ENCODE peak calls at places on chromosomes 1 and 21, in five cellular contexts. One of them, this sample, is unnamed.

GRCh38 chr1:79790950-79791349 is 784.4 kb upstream of the ADGRL4 start:
- DNase-seq in AG10803: peak
- DNase-seq in Peyer's patch: no peak
- DNase-seq in fibroblast of villous mesenchyme: no peak
- DNase-seq in Calu3: no peak
- DNase-seq in this sample: no peak

GRCh38 chr1:34800214-34800613 is 7.4 kb downstream of the GJA4 start:
- DNase-seq in AG10803: no peak
- DNase-seq in Peyer's patch: no peak
- DNase-seq in fibroblast of villous mesenchyme: no peak
- DNase-seq in Calu3: no peak
- DNase-seq in this sample: no peak

GRCh38 chr1:200468264-200469001 is 58.6 kb upstream of the ZNF281 start:
- DNase-seq in AG10803: no peak
- DNase-seq in Peyer's patch: no peak
- DNase-seq in fibroblast of villous mesenchyme: no peak
- DNase-seq in Calu3: no peak
- DNase-seq in this sample: no peak

GRCh38 chr1:59020151-59020997 is 236.5 kb upstream of the JUN start:
- DNase-seq in AG10803: peak
- DNase-seq in Peyer's patch: no peak
- DNase-seq in fibroblast of villous mesenchyme: peak
- DNase-seq in Calu3: peak
- DNase-seq in this sample: no peak

GRCh38 chr1:119702384-119702783 is 9.3 kb upstream of the PHGDH start:
- DNase-seq in AG10803: peak
- DNase-seq in Peyer's patch: no peak
- DNase-seq in fibroblast of villous mesenchyme: peak
- DNase-seq in Calu3: no peak
- DNase-seq in this sample: no peak

GRCh38 chr1:29332204-29332603 is 95.9 kb downstream of the PTPRU start:
- DNase-seq in AG10803: no peak
- DNase-seq in Peyer's patch: no peak
- DNase-seq in fibroblast of villous mesenchyme: peak
- DNase-seq in Calu3: peak
- DNase-seq in this sample: no peak

GRCh38 chr1:226656601-226657277 is 82.3 kb downstream of the ITPKB start:
- DNase-seq in AG10803: peak
- DNase-seq in Peyer's patch: peak
- DNase-seq in fibroblast of villous mesenchyme: peak
- DNase-seq in Calu3: no peak
- DNase-seq in this sample: no peak

GRCh38 chr1:151976868-151977267 is 16.8 kb downstream of the S100A10 start:
- DNase-seq in AG10803: no peak
- DNase-seq in Peyer's patch: peak
- DNase-seq in fibroblast of villous mesenchyme: no peak
- DNase-seq in Calu3: peak
- DNase-seq in this sample: no peak

GRCh38 chr1:186985889-186986491 is 157.2 kb downstream of the PLA2G4A start:
- DNase-seq in AG10803: peak
- DNase-seq in Peyer's patch: no peak
- DNase-seq in fibroblast of villous mesenchyme: peak
- DNase-seq in Calu3: peak
- DNase-seq in this sample: no peak

GRCh38 chr1:53593758-53594380 is 134.7 kb downstream of the DMRTB1 start:
- DNase-seq in AG10803: no peak
- DNase-seq in Peyer's patch: peak
- DNase-seq in fibroblast of villous mesenchyme: no peak
- DNase-seq in Calu3: no peak
- DNase-seq in this sample: no peak
- TF ChIP-seq CTCF in AG10803: no peak
- TF ChIP-seq CTCF in Peyer's patch: peak
- TF ChIP-seq CTCF in fibroblast of villous mesenchyme: peak
- TF ChIP-seq CTCF in Calu3: no peak
- TF ChIP-seq CTCF in this sample: peak

GRCh38 chr1:184112176-184112948 is 60.8 kb downstream of the TSEN15 start:
- DNase-seq in AG10803: no peak
- DNase-seq in Peyer's patch: no peak
- DNase-seq in fibroblast of villous mesenchyme: no peak
- DNase-seq in Calu3: no peak
- DNase-seq in this sample: no peak

GRCh38 chr1:184116287-184116686 is 64.8 kb downstream of the TSEN15 start:
- DNase-seq in AG10803: no peak
- DNase-seq in Peyer's patch: no peak
- DNase-seq in fibroblast of villous mesenchyme: no peak
- DNase-seq in Calu3: no peak
- DNase-seq in this sample: no peak

GRCh38 chr1:184114818-184115398 is 63.4 kb downstream of the TSEN15 start:
- DNase-seq in AG10803: no peak
- DNase-seq in Peyer's patch: no peak
- DNase-seq in fibroblast of villous mesenchyme: no peak
- DNase-seq in Calu3: no peak
- DNase-seq in this sample: no peak

GRCh38 chr1:184113251-184113650 is 61.7 kb downstream of the TSEN15 start:
- DNase-seq in AG10803: peak
- DNase-seq in Peyer's patch: no peak
- DNase-seq in fibroblast of villous mesenchyme: peak
- DNase-seq in Calu3: no peak
- DNase-seq in this sample: no peak

GRCh38 chr1:184110253-184111204 is 59.0 kb downstream of the TSEN15 start:
- DNase-seq in AG10803: no peak
- DNase-seq in Peyer's patch: no peak
- DNase-seq in fibroblast of villous mesenchyme: no peak
- DNase-seq in Calu3: no peak
- DNase-seq in this sample: no peak
- TF ChIP-seq CTCF in AG10803: no peak
- TF ChIP-seq CTCF in Peyer's patch: no peak
- TF ChIP-seq CTCF in fibroblast of villous mesenchyme: no peak
- TF ChIP-seq CTCF in Calu3: no peak
- TF ChIP-seq CTCF in this sample: no peak

GRCh38 chr1:46034601-46035516 is 97.6 kb downstream of the PIK3R3 start:
- DNase-seq in AG10803: no peak
- DNase-seq in Peyer's patch: no peak
- DNase-seq in fibroblast of villous mesenchyme: no peak
- DNase-seq in Calu3: no peak
- DNase-seq in this sample: no peak
- TF ChIP-seq CTCF in AG10803: no peak
- TF ChIP-seq CTCF in Peyer's patch: no peak
- TF ChIP-seq CTCF in fibroblast of villous mesenchyme: no peak
- TF ChIP-seq CTCF in Calu3: no peak
- TF ChIP-seq CTCF in this sample: no peak

GRCh38 chr1:215181518-215181917 is 99.0 kb downstream of the KCNK2 start:
- DNase-seq in AG10803: no peak
- DNase-seq in Peyer's patch: no peak
- DNase-seq in fibroblast of villous mesenchyme: peak
- DNase-seq in Calu3: no peak
- DNase-seq in this sample: no peak
- TF ChIP-seq CTCF in AG10803: no peak
- TF ChIP-seq CTCF in Peyer's patch: no peak
- TF ChIP-seq CTCF in fibroblast of villous mesenchyme: peak
- TF ChIP-seq CTCF in Calu3: no peak
- TF ChIP-seq CTCF in this sample: no peak

DNA sequence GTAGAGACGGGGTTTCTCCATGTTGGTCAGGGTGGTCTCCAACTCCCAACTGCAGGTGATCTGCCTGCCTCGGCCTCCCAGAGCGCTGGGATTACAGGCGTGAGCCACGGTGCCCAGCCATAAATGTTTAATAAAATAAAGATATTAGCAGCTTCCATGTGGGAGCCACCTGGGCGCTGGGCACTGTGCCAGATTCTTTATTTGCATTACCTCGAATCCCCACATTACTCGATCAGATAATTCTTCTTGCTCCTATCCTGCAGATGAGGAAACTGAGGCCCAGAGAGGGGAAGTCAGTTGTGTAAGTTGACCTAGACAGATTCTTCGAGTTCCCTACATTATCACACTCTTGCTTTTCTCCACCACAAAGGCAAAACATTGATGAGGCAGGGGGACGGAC is 24.9 kb upstream of the TENT5B start:
- DNase-seq in AG10803: no peak
- DNase-seq in Peyer's patch: no peak
- DNase-seq in fibroblast of villous mesenchyme: no peak
- DNase-seq in Calu3: no peak
- DNase-seq in this sample: no peak
- TF ChIP-seq CTCF in AG10803: no peak
- TF ChIP-seq CTCF in Peyer's patch: no peak
- TF ChIP-seq CTCF in fibroblast of villous mesenchyme: no peak
- TF ChIP-seq CTCF in Calu3: no peak
- TF ChIP-seq CTCF in this sample: no peak

GRCh38 chr1:38261574-38261973 is 215.0 kb upstream of the POU3F1 start:
- DNase-seq in AG10803: no peak
- DNase-seq in Peyer's patch: no peak
- DNase-seq in fibroblast of villous mesenchyme: no peak
- DNase-seq in Calu3: no peak
- DNase-seq in this sample: no peak

GRCh38 chr1:38253314-38253713 is 206.7 kb upstream of the POU3F1 start:
- DNase-seq in AG10803: no peak
- DNase-seq in Peyer's patch: no peak
- DNase-seq in fibroblast of villous mesenchyme: no peak
- DNase-seq in Calu3: no peak
- DNase-seq in this sample: no peak

GRCh38 chr1:38257374-38257773 is 210.8 kb upstream of the POU3F1 start:
- DNase-seq in AG10803: no peak
- DNase-seq in Peyer's patch: no peak
- DNase-seq in fibroblast of villous mesenchyme: no peak
- DNase-seq in Calu3: no peak
- DNase-seq in this sample: no peak

GRCh38 chr1:38258085-38258484 is 211.5 kb upstream of the POU3F1 start:
- DNase-seq in AG10803: no peak
- DNase-seq in Peyer's patch: no peak
- DNase-seq in fibroblast of villous mesenchyme: no peak
- DNase-seq in Calu3: no peak
- DNase-seq in this sample: no peak

DNA sequence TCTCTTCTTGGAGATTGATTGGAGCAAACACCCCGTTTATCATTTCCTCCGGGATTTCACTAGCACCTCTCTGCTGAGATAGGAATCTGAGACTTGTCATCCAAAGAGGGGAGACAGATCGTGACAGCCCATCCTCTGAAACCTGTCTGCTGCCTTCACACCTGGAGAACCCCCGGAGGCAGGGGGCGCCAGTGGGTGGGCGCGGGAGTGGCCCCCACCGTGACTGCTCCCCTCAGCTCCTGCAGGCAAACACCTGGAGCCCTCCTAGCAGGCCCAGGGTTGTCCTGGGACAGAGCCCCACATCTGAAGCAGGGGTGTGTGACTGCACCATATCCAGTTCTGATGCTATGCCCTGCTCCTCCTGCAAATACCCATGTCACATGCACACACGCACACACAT is 209.5 kb upstream of the POU3F1 start:
- DNase-seq in AG10803: no peak
- DNase-seq in Peyer's patch: no peak
- DNase-seq in fibroblast of villous mesenchyme: no peak
- DNase-seq in Calu3: no peak
- DNase-seq in this sample: no peak
- TF ChIP-seq CTCF in AG10803: no peak
- TF ChIP-seq CTCF in Peyer's patch: no peak
- TF ChIP-seq CTCF in fibroblast of villous mesenchyme: no peak
- TF ChIP-seq CTCF in Calu3: no peak
- TF ChIP-seq CTCF in this sample: no peak

GRCh38 chr1:179954494-179955317 is at the start of gene CEP350:
- DNase-seq in AG10803: peak
- DNase-seq in Peyer's patch: peak
- DNase-seq in fibroblast of villous mesenchyme: peak
- DNase-seq in Calu3: peak
- DNase-seq in this sample: peak

GRCh38 chr1:179953974-179954493 is 576 bp upstream of the CEP350 start:
- DNase-seq in AG10803: peak
- DNase-seq in Peyer's patch: no peak
- DNase-seq in fibroblast of villous mesenchyme: peak
- DNase-seq in Calu3: no peak
- DNase-seq in this sample: no peak

GRCh38 chr1:179958359-179958758 is 3.7 kb downstream of the CEP350 start:
- DNase-seq in AG10803: no peak
- DNase-seq in Peyer's patch: no peak
- DNase-seq in fibroblast of villous mesenchyme: no peak
- DNase-seq in Calu3: no peak
- DNase-seq in this sample: no peak

GRCh38 chr1:179955731-179956130 is 1.1 kb downstream of the CEP350 start:
- DNase-seq in AG10803: no peak
- DNase-seq in Peyer's patch: no peak
- DNase-seq in fibroblast of villous mesenchyme: no peak
- DNase-seq in Calu3: no peak
- DNase-seq in this sample: no peak

DNA sequence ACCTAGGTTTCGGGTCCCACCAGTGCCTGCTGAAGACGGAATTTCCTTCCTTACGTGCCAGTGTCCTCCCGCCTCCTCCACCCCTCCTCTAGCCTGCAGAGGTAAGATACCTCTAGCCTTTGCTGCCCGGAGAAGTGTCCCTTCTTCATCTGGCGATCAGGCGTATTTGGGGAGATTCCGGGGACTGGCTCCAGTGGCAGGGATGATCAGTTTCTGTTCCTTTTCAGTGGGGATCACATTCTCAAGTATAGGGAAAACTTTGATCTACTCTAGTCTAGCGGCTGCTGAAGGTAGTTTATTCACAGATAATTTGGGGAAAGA is 668 bp downstream of the CEP350 start:
- DNase-seq in AG10803: peak
- DNase-seq in Peyer's patch: no peak
- DNase-seq in fibroblast of villous mesenchyme: peak
- DNase-seq in Calu3: no peak
- DNase-seq in this sample: no peak
- TF ChIP-seq CTCF in AG10803: peak
- TF ChIP-seq CTCF in Peyer's patch: peak
- TF ChIP-seq CTCF in fibroblast of villous mesenchyme: no peak
- TF ChIP-seq CTCF in Calu3: no peak
- TF ChIP-seq CTCF in this sample: peak

GRCh38 chr21:42678618-42679295 is 25.3 kb downstream of the PDE9A start:
- DNase-seq in AG10803: no peak
- DNase-seq in Peyer's patch: no peak
- DNase-seq in fibroblast of villous mesenchyme: no peak
- DNase-seq in Calu3: no peak
- DNase-seq in this sample: no peak

GRCh38 chr21:42679982-42680330 is 26.5 kb downstream of the PDE9A start:
- DNase-seq in AG10803: no peak
- DNase-seq in Peyer's patch: no peak
- DNase-seq in fibroblast of villous mesenchyme: no peak
- DNase-seq in Calu3: no peak
- DNase-seq in this sample: no peak

GRCh38 chr21:42680429-42680828 is 27.0 kb downstream of the PDE9A start:
- DNase-seq in AG10803: no peak
- DNase-seq in Peyer's patch: no peak
- DNase-seq in fibroblast of villous mesenchyme: no peak
- DNase-seq in Calu3: no peak
- DNase-seq in this sample: no peak

GRCh38 chr21:42678118-42678430 is 24.7 kb downstream of the PDE9A start:
- DNase-seq in AG10803: no peak
- DNase-seq in Peyer's patch: no peak
- DNase-seq in fibroblast of villous mesenchyme: no peak
- DNase-seq in Calu3: no peak
- DNase-seq in this sample: no peak

GRCh38 chr21:42679319-42679981 is 26.0 kb downstream of the PDE9A start:
- DNase-seq in AG10803: no peak
- DNase-seq in Peyer's patch: no peak
- DNase-seq in fibroblast of villous mesenchyme: no peak
- DNase-seq in Calu3: no peak
- DNase-seq in this sample: no peak
- TF ChIP-seq CTCF in AG10803: no peak
- TF ChIP-seq CTCF in Peyer's patch: no peak
- TF ChIP-seq CTCF in fibroblast of villous mesenchyme: no peak
- TF ChIP-seq CTCF in Calu3: no peak
- TF ChIP-seq CTCF in this sample: peak